ENCODE peak calls at places on chromosomes 11 and 22, in four cellular contexts. R, D, N and Q are unnamed samples.

GRCh38 chr11:13480198-13480597 is 15.6 kb downstream of the PTH start:
- DNase-seq in R (no peak), D (no peak), N (no peak), Q (no peak)

GRCh38 chr11:87219266-87219665 is 181.5 kb downstream of the TMEM135 start:
- DNase-seq in R (no peak), D (no peak), N (no peak), Q (no peak)

GRCh38 chr11:74689666-74690065 is 41.6 kb downstream of the CHRDL2 start:
- DNase-seq in R (no peak), D (no peak), N (no peak), Q (no peak)

GRCh38 chr22:46735747-46736608 is 2.1 kb downstream of the CERK start:
- DNase-seq in R (no peak), D (no peak), N (no peak), Q (no peak)

GRCh38 chr11:92657226-92657625 is 312.2 kb upstream of the MTNR1B start:
- DNase-seq in R (no peak), D (no peak), N (no peak), Q (no peak)

GRCh38 chr11:31218847-31219246 is 150.7 kb downstream of the DCDC1 start:
- DNase-seq in R (no peak), D (no peak), N (no peak), Q (no peak)

GRCh38 chr22:47207846-47208554 is 445.6 kb downstream of the TBC1D22A start:
- DNase-seq in R (no peak), D (no peak), N (no peak), Q (no peak)

GRCh38 chr11:97345031-97345430 is 955.2 kb downstream of the JRKL start:
- DNase-seq in R (no peak), D (no peak), N (no peak), Q (no peak)

GRCh38 chr11:70942593-70942992 is 309.8 kb downstream of the SHANK2 start:
- DNase-seq in R (no peak), D (no peak), N (no peak), Q (no peak)

GRCh38 chr11:104565581-104565956 is 332.7 kb downstream of the CASP12 start:
- DNase-seq in R (no peak), D (no peak), N (no peak), Q (no peak)

GRCh38 chr11:83087035-83087434 is 15.3 kb upstream of the RAB30 start:
- DNase-seq in R (no peak), D (no peak), N (no peak), Q (no peak)

GRCh38 chr11:126549273-126549585 is 193.7 kb downstream of the ST3GAL4 start:
- DNase-seq in R (no peak), D (no peak), N (no peak), Q (no peak)

DNA sequence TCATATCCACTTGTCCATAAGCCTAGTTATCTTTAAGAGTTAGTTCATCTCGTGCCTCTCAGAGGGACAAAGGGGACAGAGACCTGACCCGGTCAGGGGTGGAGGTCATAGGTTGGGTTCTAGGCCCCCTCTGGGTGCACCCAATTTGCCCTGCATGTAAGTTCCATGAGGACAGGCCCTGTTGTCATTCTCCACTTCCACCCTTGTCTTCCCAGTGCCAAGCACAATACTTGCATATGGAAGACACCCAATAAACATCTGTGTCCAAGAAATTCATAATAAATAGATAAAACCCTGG is 1.3 kb upstream of the YIF1A start:
- DNase-seq in R (no peak), D (no peak), N (no peak), Q (no peak)
- H3K4me3 ChIP-seq in R (peak), D (no peak), N (no peak), Q (no peak)

GRCh38 chr22:44521326-44521725 is 23.3 kb upstream of the RTL6 start:
- DNase-seq in R (no peak), D (no peak), N (no peak), Q (no peak)
- H3K4me3 ChIP-seq in R (no peak), D (no peak), N (no peak), Q (no peak)

GRCh38 chr11:1570001-1570453 is 2.0 kb downstream of the DUSP8 start:
- DNase-seq in R (no peak), D (peak), N (no peak), Q (no peak)
- H3K4me3 ChIP-seq in R (no peak), D (no peak), N (no peak), Q (no peak)

DNA sequence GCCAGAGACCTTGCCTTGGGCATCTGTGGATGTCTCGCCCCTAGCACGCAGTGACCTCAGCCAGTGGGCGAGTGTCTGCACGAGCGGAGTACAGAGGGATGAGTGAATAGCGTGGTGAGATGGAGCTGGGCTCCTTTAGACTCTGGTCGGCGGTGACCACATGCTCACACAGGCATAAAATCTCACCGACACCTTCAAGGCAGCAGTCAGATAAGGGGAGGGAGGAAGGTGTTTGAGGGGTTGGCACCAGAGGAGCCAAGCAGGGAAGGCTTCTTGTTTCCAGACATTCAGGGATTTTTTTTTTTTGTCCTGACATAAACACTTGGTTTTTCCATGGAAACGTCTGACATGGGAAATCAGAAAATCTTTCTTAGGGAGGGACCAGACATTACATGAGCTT is 35.8 kb downstream of the GRIK4 start:
- DNase-seq in R (no peak), D (peak), N (no peak), Q (no peak)
- H3K4me3 ChIP-seq in R (no peak), D (no peak), N (no peak), Q (no peak)

DNA sequence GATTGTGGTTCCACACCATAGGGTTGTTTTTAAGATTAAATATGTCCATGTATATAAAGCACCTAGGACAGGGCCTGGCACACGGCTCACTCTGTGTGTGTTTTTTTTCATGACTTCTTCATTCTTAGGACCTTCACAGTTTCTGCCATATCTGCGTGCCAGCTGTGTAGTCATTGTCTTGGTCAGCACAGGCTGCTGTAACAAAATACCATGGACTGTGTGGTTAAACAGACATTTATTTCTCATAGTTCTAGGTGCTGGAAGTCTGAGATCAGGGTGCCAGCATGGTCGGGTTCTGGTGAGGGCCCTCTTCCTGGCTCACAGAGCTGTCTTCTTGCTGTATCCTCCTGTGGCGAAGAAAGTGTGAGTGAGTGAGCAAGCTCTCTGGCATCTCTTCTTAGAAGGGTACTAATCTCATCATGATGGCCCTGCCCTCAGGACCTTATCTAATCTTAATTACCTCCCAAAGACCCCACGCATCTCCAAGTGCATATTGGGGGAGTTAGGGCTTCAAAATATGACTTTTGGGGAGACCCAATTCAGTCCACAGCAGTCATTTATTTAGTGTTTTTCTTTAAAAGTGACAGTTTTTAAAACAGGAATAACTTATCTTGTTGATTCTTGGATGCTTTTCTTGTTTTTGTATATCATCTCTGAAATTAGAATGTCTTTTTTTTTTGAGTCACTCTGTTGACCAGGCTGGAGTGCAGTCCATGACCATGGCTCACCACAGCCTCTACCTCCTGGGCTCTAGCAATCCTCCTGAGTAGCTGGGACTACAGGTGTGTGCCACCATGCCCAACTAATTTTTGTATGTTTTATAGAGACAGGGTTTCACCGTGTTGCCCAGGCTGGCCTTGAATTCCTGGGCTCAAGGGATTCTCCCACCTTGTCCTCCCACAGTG is 70.9 kb downstream of the ZNRF3 start:
- DNase-seq in R (no peak), D (no peak), N (no peak), Q (no peak)
- H3K4me3 ChIP-seq in R (no peak), D (no peak), N (no peak), Q (no peak)